ENCODE peak calls at places on chromosomes 13 and 19, in six cellular contexts. R, B, Q, U, G and W are unnamed samples.

GRCh38 chr19:53467503-53468262 is at the start of gene ZNF813:
- DNase-seq in R (peak; percentile 76), B (peak; percentile 89), Q (peak; percentile 99), U (peak; percentile 97), G (peak; percentile 95), W (no peak)

GRCh38 chr13:43545317-43545874 is 241.4 kb downstream of the ENOX1 start:
- DNase-seq in R (no peak), B (no peak), Q (no peak), U (no peak), G (no peak), W (no peak)

GRCh38 chr19:6593651-6594416 is 2.9 kb upstream of the CD70 start:
- DNase-seq in R (no peak), B (no peak), Q (no peak), U (no peak), G (no peak), W (no peak)

GRCh38 chr13:60623131-60623530 is 226.1 kb downstream of the TDRD3 start:
- DNase-seq in R (no peak), B (no peak), Q (no peak), U (no peak), G (no peak), W (no peak)

GRCh38 chr19:55212447-55212846 is 3.1 kb upstream of the PTPRH start:
- DNase-seq in R (no peak), B (no peak), Q (peak; percentile 76), U (no peak), G (peak; percentile 46), W (no peak)

GRCh38 chr19:42126565-42126964 is 5.7 kb downstream of the POU2F2 start:
- DNase-seq in R (no peak), B (no peak), Q (no peak), U (no peak), G (no peak), W (no peak)

GRCh38 chr19:35931161-35931873 is 4.9 kb upstream of the LRFN3 start:
- DNase-seq in R (peak; percentile 98), B (peak; percentile 93), Q (peak; percentile 100), U (peak; percentile 99), G (peak; percentile 100), W (peak; percentile 99)

GRCh38 chr19:40312533-40312932 is 27.4 kb upstream of the AKT2 start:
- DNase-seq in R (no peak), B (no peak), Q (no peak), U (no peak), G (no peak), W (no peak)

GRCh38 chr19:42540071-42540553 is 11.8 kb upstream of the CEACAM1 start:
- DNase-seq in R (no peak), B (no peak), Q (peak; percentile 63), U (peak; percentile 1), G (no peak), W (peak; percentile 13)

GRCh38 chr19:384801-385169 is 24.2 kb downstream of the C2CD4C start:
- DNase-seq in R (no peak), B (no peak), Q (no peak), U (no peak), G (no peak), W (no peak)

GRCh38 chr13:49403966-49404365 is 39.9 kb downstream of the CAB39L start:
- DNase-seq in R (no peak), B (no peak), Q (no peak), U (no peak), G (no peak), W (no peak)

GRCh38 chr19:5623397-5624153 is 692 bp downstream of the SAFB start:
- DNase-seq in R (no peak), B (no peak), Q (peak; percentile 47), U (no peak), G (no peak), W (no peak)

GRCh38 chr19:2076481-2077082 is 19.5 kb downstream of the MOB3A start:
- DNase-seq in R (no peak), B (no peak), Q (no peak), U (no peak), G (no peak), W (no peak)

DNA sequence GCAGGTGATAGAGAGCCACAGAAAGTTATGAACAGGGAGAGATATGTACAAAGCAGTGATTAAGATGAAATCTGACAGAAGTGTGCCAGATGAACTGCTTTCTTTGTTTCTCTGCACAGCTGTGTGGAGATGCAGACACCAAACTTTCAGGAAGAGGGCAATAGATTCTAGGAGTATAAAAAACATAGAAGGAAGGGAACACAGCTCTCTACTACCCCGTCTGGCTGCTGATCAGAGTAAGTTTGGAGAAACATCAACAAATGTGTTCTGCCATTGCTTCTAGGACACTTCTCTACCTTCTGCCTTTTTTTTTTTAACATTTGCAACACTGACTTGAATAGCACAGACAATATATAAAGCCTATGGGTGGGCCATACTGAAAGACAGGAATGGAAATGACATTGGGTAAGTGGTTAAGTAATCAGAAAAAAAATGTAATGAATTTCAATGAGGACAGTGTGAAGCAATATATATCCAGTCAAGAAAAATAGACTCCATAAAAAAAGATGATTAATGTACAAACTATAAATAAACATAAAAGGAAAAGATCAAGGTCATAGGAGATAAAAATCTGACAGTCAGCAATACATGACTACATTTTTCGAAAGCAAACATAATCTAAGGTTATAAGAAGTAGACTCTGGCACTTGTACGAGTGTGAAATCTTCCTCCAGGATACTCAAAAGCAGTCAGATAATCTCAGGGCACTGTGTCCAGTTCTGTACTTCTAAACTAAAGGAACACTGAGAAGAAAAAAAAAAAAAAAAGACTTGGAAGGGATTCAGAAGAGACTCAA is 21.4 kb downstream of the NUFIP1 start:
- DNase-seq in R (no peak), B (no peak), Q (no peak), U (no peak), G (no peak), W (no peak)
- H3K27ac ChIP-seq in R (no peak overlapping the region), B (no peak overlapping the region), Q (no peak overlapping the region), U (no peak overlapping the region), G (no peak overlapping the region), W (peak overlapping the region; percentile 28)

GRCh38 chr19:45825263-45825605 is 10.1 kb upstream of the RSPH6A start:
- DNase-seq in R (no peak), B (no peak), Q (no peak), U (no peak), G (no peak), W (no peak)
- H3K27ac ChIP-seq in R (no peak overlapping the region), B (no peak overlapping the region), Q (no peak overlapping the region), U (no peak overlapping the region), G (no peak overlapping the region), W (no peak overlapping the region)

DNA sequence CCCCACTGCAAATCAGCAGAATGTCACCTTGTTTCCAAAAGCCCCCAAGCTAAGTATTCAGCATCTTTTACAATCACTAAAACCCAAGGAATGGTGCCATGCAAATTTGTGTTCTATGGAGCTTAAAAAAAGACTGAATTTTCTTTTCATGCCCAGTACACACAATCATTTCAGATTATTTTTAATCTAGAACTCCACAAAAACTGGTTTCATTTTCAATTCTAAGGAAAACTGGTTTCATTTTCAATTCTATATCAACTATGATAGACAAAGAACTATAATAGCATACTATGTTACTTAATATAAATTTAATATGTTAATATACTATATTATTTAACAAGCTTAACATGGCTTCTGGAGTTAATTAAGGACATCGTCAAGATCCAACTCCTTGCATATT is 88.4 kb upstream of the DOCK9 start:
- DNase-seq in R (no peak), B (no peak), Q (no peak), U (no peak), G (no peak), W (no peak)
- H3K27ac ChIP-seq in R (no peak overlapping the region), B (no peak overlapping the region), Q (no peak overlapping the region), U (no peak overlapping the region), G (peak overlapping the region; percentile 60), W (no peak overlapping the region)

GRCh38 chr13:102333320-102334181 is 68.3 kb downstream of the FGF14 start:
- DNase-seq in R (no peak), B (no peak), Q (no peak), U (no peak), G (no peak), W (no peak)

GRCh38 chr13:102327119-102327617 is 74.7 kb downstream of the FGF14 start:
- DNase-seq in R (no peak), B (no peak), Q (no peak), U (no peak), G (no peak), W (no peak)

GRCh38 chr13:102326381-102327118 is 75.3 kb downstream of the FGF14 start:
- DNase-seq in R (no peak), B (no peak), Q (no peak), U (no peak), G (no peak), W (no peak)

GRCh38 chr13:102325321-102325720 is 76.5 kb downstream of the FGF14 start:
- DNase-seq in R (no peak), B (no peak), Q (no peak), U (no peak), G (no peak), W (no peak)

DNA sequence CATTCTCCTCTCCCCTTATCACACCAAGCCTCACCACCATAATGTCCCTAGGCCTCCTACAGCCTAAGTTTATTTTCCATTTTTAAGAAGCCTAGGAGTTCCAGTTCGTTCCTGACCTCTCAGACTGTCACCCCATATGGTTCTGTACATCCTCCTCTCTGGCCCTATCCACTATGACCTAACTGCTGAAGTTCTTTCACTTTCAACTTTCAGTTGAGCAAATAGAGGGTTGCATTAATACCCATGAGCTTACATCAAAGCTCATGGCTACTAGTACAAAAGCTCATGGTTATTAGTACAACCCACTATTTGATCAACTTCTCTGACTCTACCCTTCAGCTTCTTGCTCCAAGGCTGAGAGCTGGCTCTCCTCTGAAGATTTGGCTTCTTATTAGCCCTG is 72.9 kb downstream of the FGF14 start:
- DNase-seq in R (no peak), B (no peak), Q (no peak), U (no peak), G (no peak), W (no peak)
- H3K27ac ChIP-seq in R (no peak overlapping the region), B (no peak overlapping the region), Q (no peak overlapping the region), U (no peak overlapping the region), G (no peak overlapping the region), W (no peak overlapping the region)

DNA sequence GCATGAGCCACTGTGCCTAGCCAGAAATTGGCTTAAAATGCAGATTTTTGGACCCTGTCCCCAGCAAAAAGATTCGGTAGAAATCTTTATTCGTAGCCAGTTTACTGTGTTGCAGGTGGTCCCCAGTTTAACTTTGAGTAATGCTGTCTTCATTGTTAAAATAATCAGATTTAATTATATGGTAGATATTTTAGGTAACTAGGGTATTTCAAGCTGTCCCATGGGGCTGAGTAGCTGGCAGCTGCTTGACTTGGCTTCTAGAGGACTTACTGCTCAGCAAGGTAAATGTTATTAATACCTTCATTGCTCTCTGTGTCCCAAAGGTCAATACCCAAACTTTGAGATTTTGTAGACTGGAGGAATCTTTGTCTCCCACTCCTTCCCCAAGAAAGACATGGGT is 21.1 kb downstream of the LSM14A start:
- DNase-seq in R (no peak), B (no peak), Q (no peak), U (no peak), G (no peak), W (no peak)
- H3K27ac ChIP-seq in R (no peak overlapping the region), B (no peak overlapping the region), Q (no peak overlapping the region), U (no peak overlapping the region), G (no peak overlapping the region), W (no peak overlapping the region)

GRCh38 chr13:27621366-27622101 is at the start of gene POLR1D:
- DNase-seq in R (peak; percentile 37), B (peak; percentile 33), Q (peak; percentile 93), U (peak; percentile 90), G (peak; percentile 83), W (peak; percentile 94)
- H3K27ac ChIP-seq in R (peak within 1 kb of the TSS; percentile 97), B (peak within 1 kb of the TSS; percentile 90), Q (peak within 1 kb of the TSS; percentile 79), U (peak within 1 kb of the TSS; percentile 97), G (peak within 1 kb of the TSS; percentile 85), W (peak within 1 kb of the TSS; percentile 98)